ENCODE peak calls at places on chromosomes 12 and 14, in ten cellular contexts. One of them, this sample, is unnamed.

GRCh38 chr14:60510254-60510975 is 1.5 kb downstream of the SIX6 start:
- DNase-seq in GM12878: no peak
- DNase-seq in HFF-Myc: no peak
- DNase-seq in lower leg skin: no peak
- DNase-seq in psoas muscle: no peak
- DNase-seq in astrocyte: no peak
- DNase-seq in AG04450: no peak
- DNase-seq in BJ: no peak
- DNase-seq in spleen: no peak
- DNase-seq in cardiac fibroblast: no peak
- DNase-seq in this sample: no peak

GRCh38 chr12:63042646-63043045 is 107.7 kb upstream of the PPM1H start:
- DNase-seq in GM12878: no peak
- DNase-seq in HFF-Myc: no peak
- DNase-seq in lower leg skin: no peak
- DNase-seq in psoas muscle: no peak
- DNase-seq in astrocyte: peak
- DNase-seq in AG04450: no peak
- DNase-seq in BJ: no peak
- DNase-seq in spleen: no peak
- DNase-seq in cardiac fibroblast: no peak
- DNase-seq in this sample: no peak

GRCh38 chr12:5096241-5096880 is 52.7 kb downstream of the KCNA5 start:
- DNase-seq in GM12878: no peak
- DNase-seq in HFF-Myc: peak
- DNase-seq in lower leg skin: peak
- DNase-seq in psoas muscle: no peak
- DNase-seq in astrocyte: peak
- DNase-seq in AG04450: peak
- DNase-seq in BJ: peak
- DNase-seq in spleen: no peak
- DNase-seq in cardiac fibroblast: peak
- DNase-seq in this sample: no peak

GRCh38 chr12:25382311-25383106 is 131.8 kb upstream of the KRAS start:
- DNase-seq in GM12878: no peak
- DNase-seq in HFF-Myc: no peak
- DNase-seq in lower leg skin: peak
- DNase-seq in psoas muscle: no peak
- DNase-seq in astrocyte: no peak
- DNase-seq in AG04450: no peak
- DNase-seq in BJ: no peak
- DNase-seq in spleen: no peak
- DNase-seq in cardiac fibroblast: no peak
- DNase-seq in this sample: no peak

GRCh38 chr12:121992059-121992879 is 29.4 kb upstream of the BCL7A start:
- DNase-seq in GM12878: peak
- DNase-seq in HFF-Myc: peak
- DNase-seq in lower leg skin: no peak
- DNase-seq in psoas muscle: no peak
- DNase-seq in astrocyte: peak
- DNase-seq in AG04450: peak
- DNase-seq in BJ: peak
- DNase-seq in spleen: no peak
- DNase-seq in cardiac fibroblast: peak
- DNase-seq in this sample: peak

GRCh38 chr12:122099280-122099749 is 20.8 kb downstream of the MLXIP start:
- DNase-seq in GM12878: no peak
- DNase-seq in HFF-Myc: no peak
- DNase-seq in lower leg skin: no peak
- DNase-seq in psoas muscle: peak
- DNase-seq in astrocyte: no peak
- DNase-seq in AG04450: no peak
- DNase-seq in BJ: no peak
- DNase-seq in spleen: no peak
- DNase-seq in cardiac fibroblast: no peak
- DNase-seq in this sample: no peak

GRCh38 chr14:32078794-32079663 is 1.9 kb downstream of the ARHGAP5 start:
- DNase-seq in GM12878: no peak
- DNase-seq in HFF-Myc: no peak
- DNase-seq in lower leg skin: no peak
- DNase-seq in psoas muscle: no peak
- DNase-seq in astrocyte: peak
- DNase-seq in AG04450: no peak
- DNase-seq in BJ: no peak
- DNase-seq in spleen: no peak
- DNase-seq in cardiac fibroblast: no peak
- DNase-seq in this sample: no peak

GRCh38 chr12:82883396-82884360 is 197.0 kb downstream of the TMTC2 start:
- DNase-seq in GM12878: no peak
- DNase-seq in HFF-Myc: no peak
- DNase-seq in lower leg skin: no peak
- DNase-seq in psoas muscle: no peak
- DNase-seq in astrocyte: no peak
- DNase-seq in AG04450: no peak
- DNase-seq in BJ: no peak
- DNase-seq in spleen: no peak
- DNase-seq in cardiac fibroblast: no peak
- DNase-seq in this sample: no peak

GRCh38 chr14:65156568-65157366 is 54.5 kb upstream of the MAX start:
- DNase-seq in GM12878: peak
- DNase-seq in HFF-Myc: peak
- DNase-seq in lower leg skin: peak
- DNase-seq in psoas muscle: peak
- DNase-seq in astrocyte: peak
- DNase-seq in AG04450: peak
- DNase-seq in BJ: peak
- DNase-seq in spleen: peak
- DNase-seq in cardiac fibroblast: peak
- DNase-seq in this sample: peak

GRCh38 chr14:68793734-68794129 is 865 bp upstream of the ZFP36L1 start:
- DNase-seq in GM12878: no peak
- DNase-seq in HFF-Myc: no peak
- DNase-seq in lower leg skin: no peak
- DNase-seq in psoas muscle: no peak
- DNase-seq in astrocyte: no peak
- DNase-seq in AG04450: no peak
- DNase-seq in BJ: no peak
- DNase-seq in spleen: peak
- DNase-seq in cardiac fibroblast: no peak
- DNase-seq in this sample: no peak

GRCh38 chr12:2306012-2306411 is 253.2 kb downstream of the CACNA1C start:
- DNase-seq in GM12878: no peak
- DNase-seq in HFF-Myc: no peak
- DNase-seq in lower leg skin: no peak
- DNase-seq in psoas muscle: no peak
- DNase-seq in astrocyte: peak
- DNase-seq in AG04450: no peak
- DNase-seq in BJ: no peak
- DNase-seq in spleen: no peak
- DNase-seq in cardiac fibroblast: no peak
- DNase-seq in this sample: no peak

GRCh38 chr12:2300168-2300567 is 247.4 kb downstream of the CACNA1C start:
- DNase-seq in GM12878: no peak
- DNase-seq in HFF-Myc: no peak
- DNase-seq in lower leg skin: peak
- DNase-seq in psoas muscle: no peak
- DNase-seq in astrocyte: no peak
- DNase-seq in AG04450: no peak
- DNase-seq in BJ: no peak
- DNase-seq in spleen: no peak
- DNase-seq in cardiac fibroblast: no peak
- DNase-seq in this sample: no peak

GRCh38 chr12:2301531-2302461 is 249.0 kb downstream of the CACNA1C start:
- DNase-seq in GM12878: no peak
- DNase-seq in HFF-Myc: no peak
- DNase-seq in lower leg skin: peak
- DNase-seq in psoas muscle: no peak
- DNase-seq in astrocyte: peak
- DNase-seq in AG04450: peak
- DNase-seq in BJ: peak
- DNase-seq in spleen: no peak
- DNase-seq in cardiac fibroblast: no peak
- DNase-seq in this sample: no peak

GRCh38 chr12:2300886-2301285 is 248.1 kb downstream of the CACNA1C start:
- DNase-seq in GM12878: no peak
- DNase-seq in HFF-Myc: no peak
- DNase-seq in lower leg skin: peak
- DNase-seq in psoas muscle: no peak
- DNase-seq in astrocyte: no peak
- DNase-seq in AG04450: no peak
- DNase-seq in BJ: no peak
- DNase-seq in spleen: no peak
- DNase-seq in cardiac fibroblast: no peak
- DNase-seq in this sample: no peak

GRCh38 chr12:2302711-2303255 is 250.0 kb downstream of the CACNA1C start:
- DNase-seq in GM12878: no peak
- DNase-seq in HFF-Myc: no peak
- DNase-seq in lower leg skin: peak
- DNase-seq in psoas muscle: no peak
- DNase-seq in astrocyte: no peak
- DNase-seq in AG04450: no peak
- DNase-seq in BJ: no peak
- DNase-seq in spleen: no peak
- DNase-seq in cardiac fibroblast: no peak
- DNase-seq in this sample: no peak
- H3K4me3 ChIP-seq in GM12878: no peak
- H3K4me3 ChIP-seq in HFF-Myc: no peak
- H3K4me3 ChIP-seq in lower leg skin: no peak
- H3K4me3 ChIP-seq in psoas muscle: no peak
- H3K4me3 ChIP-seq in astrocyte: no peak
- H3K4me3 ChIP-seq in AG04450: no peak
- H3K4me3 ChIP-seq in BJ: no peak
- H3K4me3 ChIP-seq in spleen: no peak
- H3K4me3 ChIP-seq in cardiac fibroblast: no peak
- H3K4me3 ChIP-seq in this sample: no peak

GRCh38 chr14:96108911-96109310 is 69.7 kb downstream of the C14orf132 start:
- DNase-seq in GM12878: no peak
- DNase-seq in HFF-Myc: no peak
- DNase-seq in lower leg skin: peak
- DNase-seq in psoas muscle: no peak
- DNase-seq in astrocyte: no peak
- DNase-seq in AG04450: no peak
- DNase-seq in BJ: no peak
- DNase-seq in spleen: no peak
- DNase-seq in cardiac fibroblast: no peak
- DNase-seq in this sample: no peak

GRCh38 chr14:96106891-96107290 is 67.7 kb downstream of the C14orf132 start:
- DNase-seq in GM12878: no peak
- DNase-seq in HFF-Myc: no peak
- DNase-seq in lower leg skin: peak
- DNase-seq in psoas muscle: no peak
- DNase-seq in astrocyte: no peak
- DNase-seq in AG04450: no peak
- DNase-seq in BJ: no peak
- DNase-seq in spleen: no peak
- DNase-seq in cardiac fibroblast: no peak
- DNase-seq in this sample: no peak

GRCh38 chr14:96109956-96110355 is 70.8 kb downstream of the C14orf132 start:
- DNase-seq in GM12878: no peak
- DNase-seq in HFF-Myc: no peak
- DNase-seq in lower leg skin: peak
- DNase-seq in psoas muscle: no peak
- DNase-seq in astrocyte: no peak
- DNase-seq in AG04450: no peak
- DNase-seq in BJ: no peak
- DNase-seq in spleen: no peak
- DNase-seq in cardiac fibroblast: no peak
- DNase-seq in this sample: no peak

GRCh38 chr14:96105921-96106441 is 66.8 kb downstream of the C14orf132 start:
- DNase-seq in GM12878: no peak
- DNase-seq in HFF-Myc: no peak
- DNase-seq in lower leg skin: peak
- DNase-seq in psoas muscle: peak
- DNase-seq in astrocyte: peak
- DNase-seq in AG04450: no peak
- DNase-seq in BJ: no peak
- DNase-seq in spleen: no peak
- DNase-seq in cardiac fibroblast: no peak
- DNase-seq in this sample: no peak

DNA sequence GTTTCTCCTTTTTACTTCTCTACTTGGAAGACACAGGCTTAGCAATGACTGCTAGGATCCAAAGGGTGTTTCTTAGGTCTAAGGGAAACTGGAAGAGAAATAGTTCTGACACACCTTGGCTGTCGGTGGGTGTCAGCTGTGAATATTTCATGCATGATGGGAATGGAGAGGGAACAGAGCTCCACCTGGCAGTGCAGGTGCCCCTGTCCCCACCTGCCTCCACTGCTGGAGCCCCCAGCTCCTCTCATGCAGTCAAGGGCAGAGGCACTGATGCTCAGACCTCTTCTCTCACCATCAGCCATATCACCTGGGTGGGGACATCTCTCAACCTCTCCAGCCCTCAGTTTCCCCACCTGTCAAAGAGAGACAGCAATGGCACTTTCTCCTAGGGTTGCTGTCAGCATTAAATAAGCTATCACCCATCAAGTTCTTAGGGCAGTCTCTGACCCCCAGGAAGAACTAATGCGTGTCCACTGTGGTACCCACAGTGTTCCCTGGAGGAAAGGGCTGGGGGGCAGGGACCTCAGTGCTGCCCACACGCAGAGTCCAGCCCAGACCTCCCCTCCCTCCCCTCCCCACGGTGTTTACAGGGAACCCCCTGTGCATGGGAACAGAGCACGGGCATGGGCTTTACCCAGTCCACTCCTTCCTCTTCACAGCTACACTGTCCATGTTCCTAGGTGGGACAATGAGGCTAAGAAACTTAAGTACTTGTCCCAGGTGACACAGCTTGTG is 69.1 kb downstream of the C14orf132 start:
- DNase-seq in GM12878: no peak
- DNase-seq in HFF-Myc: no peak
- DNase-seq in lower leg skin: peak
- DNase-seq in psoas muscle: no peak
- DNase-seq in astrocyte: no peak
- DNase-seq in AG04450: no peak
- DNase-seq in BJ: no peak
- DNase-seq in spleen: no peak
- DNase-seq in cardiac fibroblast: no peak
- DNase-seq in this sample: no peak
- TF ChIP-seq CTCF in GM12878: no peak
- TF ChIP-seq CTCF in HFF-Myc: no peak
- TF ChIP-seq CTCF in lower leg skin: no peak
- TF ChIP-seq CTCF in psoas muscle: no peak
- TF ChIP-seq CTCF in astrocyte: no peak
- TF ChIP-seq CTCF in AG04450: no peak
- TF ChIP-seq CTCF in BJ: no peak
- TF ChIP-seq CTCF in spleen: no peak
- TF ChIP-seq CTCF in cardiac fibroblast: no peak
- TF ChIP-seq CTCF in this sample: no peak

GRCh38 chr12:57894577-57895292 is 46.6 kb upstream of the ATP23 start:
- DNase-seq in GM12878: no peak
- DNase-seq in HFF-Myc: no peak
- DNase-seq in lower leg skin: no peak
- DNase-seq in psoas muscle: no peak
- DNase-seq in astrocyte: no peak
- DNase-seq in AG04450: no peak
- DNase-seq in BJ: no peak
- DNase-seq in spleen: no peak
- DNase-seq in cardiac fibroblast: peak
- DNase-seq in this sample: no peak
- H3K4me3 ChIP-seq in GM12878: no peak
- H3K4me3 ChIP-seq in HFF-Myc: peak
- H3K4me3 ChIP-seq in lower leg skin: no peak
- H3K4me3 ChIP-seq in psoas muscle: peak
- H3K4me3 ChIP-seq in astrocyte: no peak
- H3K4me3 ChIP-seq in AG04450: peak
- H3K4me3 ChIP-seq in BJ: no peak
- H3K4me3 ChIP-seq in spleen: no peak
- H3K4me3 ChIP-seq in cardiac fibroblast: no peak
- H3K4me3 ChIP-seq in this sample: no peak

GRCh38 chr12:3559601-3560294 is 68.7 kb downstream of the PRMT8 start:
- DNase-seq in GM12878: no peak
- DNase-seq in HFF-Myc: no peak
- DNase-seq in lower leg skin: peak
- DNase-seq in psoas muscle: no peak
- DNase-seq in astrocyte: no peak
- DNase-seq in AG04450: no peak
- DNase-seq in BJ: no peak
- DNase-seq in spleen: no peak
- DNase-seq in cardiac fibroblast: no peak
- DNase-seq in this sample: no peak
- TF ChIP-seq CTCF in GM12878: no peak
- TF ChIP-seq CTCF in HFF-Myc: no peak
- TF ChIP-seq CTCF in lower leg skin: no peak
- TF ChIP-seq CTCF in psoas muscle: no peak
- TF ChIP-seq CTCF in astrocyte: no peak
- TF ChIP-seq CTCF in AG04450: no peak
- TF ChIP-seq CTCF in BJ: no peak
- TF ChIP-seq CTCF in spleen: no peak
- TF ChIP-seq CTCF in cardiac fibroblast: no peak
- TF ChIP-seq CTCF in this sample: no peak